ENCODE peak calls at places on chromosome 12, in six cellular contexts. H, M, D, R, U and Z are unnamed samples.

GRCh38 chr12:10154145-10154496 is 17.8 kb downstream of the OLR1 start:
- DNase-seq in D (no peak), H (no peak), U (no peak), R (no peak), M (no peak), Z (no peak)

GRCh38 chr12:103956515-103957027 is 9.1 kb upstream of the TDG start:
- DNase-seq in H (no peak), D (peak), U (no peak), M (no peak), R (no peak), Z (no peak)

GRCh38 chr12:88122666-88123065 is 19.2 kb downstream of the CEP290 start:
- DNase-seq in D (no peak), M (no peak), U (no peak), H (no peak), R (no peak), Z (no peak)

GRCh38 chr12:122947352-122947792 is 18.9 kb downstream of the ABCB9 start:
- DNase-seq in D (peak), R (no peak), M (no peak), H (no peak), U (no peak), Z (no peak)

GRCh38 chr12:106205208-106206069 is 42.4 kb downstream of the CKAP4 start:
- DNase-seq in H (no peak), U (no peak), D (peak), M (no peak), R (no peak), Z (no peak)

GRCh38 chr12:52358575-52359350 is 8.5 kb downstream of the KRT85 start:
- DNase-seq in U (no peak), M (no peak), R (no peak), H (no peak), D (no peak), Z (peak)

GRCh38 chr12:119870462-119870861 is 6.7 kb downstream of the CIT start:
- DNase-seq in U (no peak), M (no peak), D (no peak), R (no peak), H (peak), Z (no peak)

GRCh38 chr12:21634245-21634644 is 23.4 kb downstream of the LDHB start:
- DNase-seq in H (no peak), M (no peak), R (no peak), D (no peak), U (no peak), Z (no peak)

GRCh38 chr12:123041811-123042655 is 61.6 kb downstream of the ARL6IP4 start:
- DNase-seq in D (no peak), H (peak), R (peak), M (no peak), U (no peak), Z (no peak)

GRCh38 chr12:44077293-44077692 is 241.4 kb downstream of the TMEM117 start:
- DNase-seq in H (no peak), U (no peak), D (no peak), R (no peak), M (no peak), Z (no peak)